ENCODE peak calls at places on chromosomes 7 and 10, in five cellular contexts. A is OCI-LY7, L is lower leg skin, I is sigmoid colon, F is thoracic aorta. H is an unnamed sample.

GRCh38 chr10:66234872-66235271 is 691.0 kb upstream of the LRRTM3 start:
- DNase-seq in L (no peak), I (no peak), A (no peak), F (no peak), H (no peak)

GRCh38 chr7:142587578-142588191 is 161.6 kb upstream of the PRSS1 start:
- DNase-seq in I (no peak), F (no peak), A (peak; percentile 61), L (no peak), H (no peak)

GRCh38 chr10:117755615-117756014 is 213.1 kb downstream of the EMX2 start:
- DNase-seq in I (no peak), F (no peak), L (no peak), A (no peak), H (no peak)

GRCh38 chr10:113132651-113133088 is 182.6 kb downstream of the TCF7L2 start:
- DNase-seq in A (no peak), I (no peak), F (no peak), L (no peak), H (no peak)

GRCh38 chr7:8015746-8016120 is 47.1 kb downstream of the GLCCI1 start:
- DNase-seq in I (no peak), F (no peak), L (no peak), A (no peak), H (no peak)

GRCh38 chr7:21948887-21949469 is 3.3 kb upstream of the CDCA7L start:
- DNase-seq in I (no peak), F (no peak), L (no peak), A (no peak), H (no peak)

GRCh38 chr10:86111902-86112301 is 254.7 kb downstream of the GRID1 start:
- DNase-seq in A (no peak), I (no peak), L (no peak), F (no peak), H (no peak)

GRCh38 chr10:17808971-17809841 is at the start of gene MRC1:
- DNase-seq in A (no peak), I (peak; percentile 75), F (no peak), L (peak; percentile 36), H (no peak)

GRCh38 chr7:24025094-24025493 is 258.9 kb upstream of the NPY start:
- DNase-seq in A (no peak), L (no peak), F (no peak), I (no peak), H (no peak)

GRCh38 chr10:109871476-109871875 is 51.8 kb downstream of the XPNPEP1 start:
- DNase-seq in I (no peak), A (no peak), F (no peak), L (no peak), H (no peak)

GRCh38 chr7:129098409-129099084 is 43.6 kb upstream of the TNPO3 start:
- DNase-seq in A (peak; percentile 64), I (no peak), L (no peak), F (no peak), H (no peak)

GRCh38 chr10:121076760-121077159 is 225.6 kb downstream of the WDR11 start:
- DNase-seq in I (no peak), A (no peak), L (no peak), F (no peak), H (no peak)

GRCh38 chr10:57535306-57535705 is 732.4 kb downstream of the IPMK start:
- DNase-seq in I (no peak), L (no peak), A (no peak), F (no peak), H (no peak)

GRCh38 chr7:131202451-131202850 is 125.2 kb upstream of the MKLN1 start:
- DNase-seq in L (no peak), A (no peak), I (no peak), F (no peak), H (no peak)

GRCh38 chr7:43694399-43694748 is 34.9 kb downstream of the COA1 start:
- DNase-seq in F (no peak), A (no peak), I (no peak), L (no peak), H (no peak)

GRCh38 chr10:104197364-104197763 is 34.8 kb downstream of the CFAP43 start:
- DNase-seq in L (no peak), A (no peak), F (no peak), I (no peak), H (no peak)

GRCh38 chr10:90787906-90788491 is 69.8 kb downstream of the HTR7 start:
- DNase-seq in F (no peak), L (no peak), I (no peak), A (peak; percentile 35), H (no peak)

GRCh38 chr7:107530749-107531148 is 33.0 kb downstream of the COG5 start:
- DNase-seq in F (no peak), I (no peak), A (no peak), L (no peak), H (no peak)

GRCh38 chr10:79438699-79439085 is 6.7 kb downstream of the ZCCHC24 start:
- DNase-seq in L (no peak), I (no peak), A (no peak), F (no peak), H (no peak)

GRCh38 chr10:8331896-8332729 is 277.6 kb downstream of the GATA3 start:
- DNase-seq in L (peak; percentile 36), A (no peak), F (no peak), I (no peak), H (peak; percentile 57)

GRCh38 chr10:44975487-44976331 is 2.9 kb downstream of the DEPP1 start:
- DNase-seq in I (peak; percentile 90), A (no peak), F (no peak), L (no peak), H (no peak)

GRCh38 chr10:44973323-44974081 is 5.1 kb downstream of the DEPP1 start:
- DNase-seq in I (peak; percentile 66), L (no peak), F (no peak), A (no peak), H (no peak)

GRCh38 chr10:44976352-44977198 is 2.0 kb downstream of the DEPP1 start:
- DNase-seq in L (no peak), A (no peak), I (peak; percentile 71), F (no peak), H (no peak)

GRCh38 chr10:44974082-44974627 is 4.5 kb downstream of the DEPP1 start:
- DNase-seq in L (no peak), F (no peak), A (peak; percentile 17), I (peak; percentile 64), H (no peak)

DNA sequence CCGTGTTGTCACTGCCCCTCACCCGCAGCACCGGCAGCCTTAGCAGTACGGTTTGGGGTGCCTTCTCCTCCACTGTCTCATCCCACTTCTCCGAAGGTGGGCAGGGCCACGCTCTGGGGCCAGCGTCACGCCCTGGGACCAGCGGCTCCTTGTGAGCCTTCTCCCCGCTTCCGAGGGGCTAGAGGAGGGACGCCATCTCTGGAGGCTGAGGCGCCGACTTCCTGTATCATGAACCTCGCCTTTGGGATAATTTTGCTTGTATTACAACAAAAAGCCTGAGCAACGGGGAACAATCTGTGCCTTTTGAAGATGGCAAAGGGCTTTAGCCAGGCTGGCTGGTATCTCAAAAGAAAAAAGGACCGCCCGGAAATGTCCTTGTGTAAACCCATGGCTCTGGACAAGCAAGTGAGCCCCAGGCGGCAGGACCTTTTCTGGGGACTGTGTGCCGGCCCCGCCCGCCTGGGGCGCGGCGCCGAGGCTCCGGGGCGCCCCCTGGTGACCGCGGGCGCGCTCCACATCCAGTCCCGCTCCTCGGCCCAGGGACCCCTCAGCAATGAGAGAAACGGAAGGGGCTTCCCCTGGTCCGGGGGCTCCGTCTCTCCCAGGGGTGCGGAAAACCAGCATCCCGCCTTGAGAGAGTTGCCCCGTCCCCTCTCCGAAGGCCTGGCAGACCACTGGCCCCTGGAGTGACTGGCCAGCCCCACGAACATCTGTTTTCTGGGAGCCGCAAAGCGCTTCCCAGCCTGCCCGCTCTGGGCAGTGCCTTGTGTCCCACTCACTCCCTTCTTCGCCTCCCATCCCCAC is 3.8 kb downstream of the DEPP1 start:
- DNase-seq in L (no peak), A (peak; percentile 80), I (peak; percentile 89), F (no peak), H (peak; percentile 54)
- H3K4me3 ChIP-seq in L (no peak overlapping the region), A (peak overlapping the region; percentile 65), I (peak overlapping the region; percentile 54), F (peak overlapping the region; percentile 73), H (peak overlapping the region; percentile 57)

GRCh38 chr7:105267244-105267643 is 121.5 kb downstream of the SRPK2 start:
- DNase-seq in A (no peak), I (no peak), F (no peak), L (no peak), H (no peak)

GRCh38 chr7:105270117-105270516 is 118.6 kb downstream of the SRPK2 start:
- DNase-seq in A (no peak), F (no peak), I (no peak), L (no peak), H (no peak)

GRCh38 chr7:105269397-105269796 is 119.3 kb downstream of the SRPK2 start:
- DNase-seq in F (no peak), I (no peak), A (no peak), L (no peak), H (no peak)

GRCh38 chr7:105268511-105269392 is 120.0 kb downstream of the SRPK2 start:
- DNase-seq in I (no peak), F (no peak), A (peak; percentile 47), L (peak; percentile 24), H (no peak)

DNA sequence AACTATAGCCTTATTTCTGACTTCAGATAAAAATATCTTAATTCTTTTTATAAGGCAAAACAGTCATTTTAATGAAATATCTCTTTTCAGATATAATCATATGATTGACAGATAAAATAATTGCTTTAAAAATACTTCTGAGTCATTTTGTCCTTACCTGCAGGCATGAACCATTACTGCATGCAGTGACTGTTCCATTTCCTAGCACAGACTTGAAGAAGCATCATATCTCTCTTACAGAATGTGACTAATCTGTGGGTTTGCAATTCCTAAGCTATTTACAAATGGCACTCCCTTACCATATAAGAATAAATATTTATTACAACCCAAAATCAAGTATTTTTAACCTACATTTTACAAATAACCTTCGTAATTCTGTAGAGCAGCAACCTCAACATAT is 120.7 kb downstream of the SRPK2 start:
- DNase-seq in L (no peak), I (no peak), F (no peak), A (no peak), H (no peak)
- H3K4me3 ChIP-seq in L (no peak overlapping the region), I (peak overlapping the region; percentile 50), F (peak overlapping the region; percentile 72), A (peak overlapping the region; percentile 60), H (peak overlapping the region; percentile 75)

GRCh38 chr7:81698965-81699364 is 70.9 kb downstream of the HGF start:
- DNase-seq in F (no peak), L (no peak), A (no peak), I (no peak), H (no peak)
- H3K4me3 ChIP-seq in F (no peak overlapping the region), L (no peak overlapping the region), A (no peak overlapping the region), I (no peak overlapping the region), H (no peak overlapping the region)

GRCh38 chr10:6962576-6962975 is 382.5 kb upstream of the PRKCQ start:
- DNase-seq in F (no peak), A (no peak), L (no peak), I (no peak), H (no peak)

GRCh38 chr10:6956562-6956961 is 376.5 kb upstream of the PRKCQ start:
- DNase-seq in A (no peak), I (no peak), L (no peak), F (no peak), H (no peak)

GRCh38 chr10:6958254-6958653 is 378.2 kb upstream of the PRKCQ start:
- DNase-seq in I (no peak), F (no peak), A (peak; percentile 40), L (no peak), H (no peak)

GRCh38 chr10:6957851-6958250 is 377.8 kb upstream of the PRKCQ start:
- DNase-seq in L (no peak), I (no peak), A (no peak), F (no peak), H (no peak)

DNA sequence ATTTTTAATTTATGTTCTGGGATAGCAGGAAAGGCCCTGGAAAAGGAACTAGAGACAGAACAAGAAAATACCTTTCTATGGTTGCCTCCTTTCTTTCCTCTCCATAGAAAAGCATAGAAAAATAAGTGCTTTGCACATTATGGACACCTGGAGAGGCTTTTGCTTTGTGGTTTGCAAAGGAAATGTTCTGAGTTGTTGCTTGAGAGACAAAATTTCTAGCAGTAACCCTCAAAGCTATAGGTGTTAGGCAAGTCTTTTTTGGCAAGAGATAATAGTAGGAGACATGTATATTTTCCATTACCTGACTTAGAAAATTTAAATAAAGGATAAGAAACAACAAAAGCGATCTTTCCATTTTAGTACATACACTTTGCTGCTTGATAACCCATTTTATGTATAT is 378.6 kb upstream of the PRKCQ start:
- DNase-seq in F (no peak), I (no peak), L (no peak), A (peak; percentile 16), H (no peak)
- H3K4me3 ChIP-seq in F (no peak overlapping the region), I (no peak overlapping the region), L (no peak overlapping the region), A (no peak overlapping the region), H (no peak overlapping the region)